ENCODE peak calls at places on chromosomes 16 and 17, in ten cellular contexts. One of them, this sample, is unnamed.

GRCh38 chr17:50986989-50987660 is 121.0 kb upstream of the TOB1 start:
- DNase-seq in mesendoderm: no peak
- DNase-seq in heart right ventricle: no peak
- DNase-seq in mucosa of descending colon: no peak
- DNase-seq in CD8-positive, alpha-beta memory T cell: no peak
- DNase-seq in A549: no peak
- DNase-seq in spleen: no peak
- DNase-seq in aorta: no peak
- DNase-seq in tibial nerve: no peak
- DNase-seq in endodermal cell: no peak
- DNase-seq in this sample: no peak

GRCh38 chr17:31492880-31493655 is 101.6 kb downstream of the RAB11FIP4 start:
- DNase-seq in spleen: peak; percentile 90
- DNase-seq in mesendoderm: no peak
- DNase-seq in CD8-positive, alpha-beta memory T cell: no peak
- DNase-seq in endodermal cell: no peak
- DNase-seq in aorta: no peak
- DNase-seq in heart right ventricle: peak; percentile 42
- DNase-seq in mucosa of descending colon: peak; percentile 63
- DNase-seq in tibial nerve: peak; percentile 38
- DNase-seq in A549: no peak
- DNase-seq in this sample: no peak

GRCh38 chr16:64459821-64460220 is 662.0 kb downstream of the CDH11 start:
- DNase-seq in endodermal cell: no peak
- DNase-seq in aorta: no peak
- DNase-seq in A549: no peak
- DNase-seq in heart right ventricle: peak; percentile 15
- DNase-seq in tibial nerve: no peak
- DNase-seq in CD8-positive, alpha-beta memory T cell: no peak
- DNase-seq in mesendoderm: no peak
- DNase-seq in spleen: no peak
- DNase-seq in mucosa of descending colon: peak; percentile 8
- DNase-seq in this sample: peak; percentile 48

GRCh38 chr16:84519855-84520254 is 15.4 kb upstream of the MEAK7 start:
- DNase-seq in tibial nerve: no peak
- DNase-seq in mucosa of descending colon: no peak
- DNase-seq in CD8-positive, alpha-beta memory T cell: no peak
- DNase-seq in heart right ventricle: no peak
- DNase-seq in aorta: no peak
- DNase-seq in endodermal cell: no peak
- DNase-seq in mesendoderm: no peak
- DNase-seq in spleen: no peak
- DNase-seq in A549: no peak
- DNase-seq in this sample: no peak

GRCh38 chr17:37446027-37446426 is 39.3 kb downstream of the TADA2A start:
- DNase-seq in mucosa of descending colon: no peak
- DNase-seq in spleen: no peak
- DNase-seq in mesendoderm: peak; percentile 75
- DNase-seq in CD8-positive, alpha-beta memory T cell: no peak
- DNase-seq in tibial nerve: no peak
- DNase-seq in A549: peak; percentile 46
- DNase-seq in endodermal cell: no peak
- DNase-seq in heart right ventricle: no peak
- DNase-seq in aorta: no peak
- DNase-seq in this sample: no peak

GRCh38 chr16:81480856-81481821 is 36.5 kb downstream of the CMIP start:
- DNase-seq in mesendoderm: no peak
- DNase-seq in heart right ventricle: peak; percentile 55
- DNase-seq in endodermal cell: no peak
- DNase-seq in mucosa of descending colon: peak; percentile 57
- DNase-seq in spleen: peak; percentile 93
- DNase-seq in A549: no peak
- DNase-seq in tibial nerve: peak; percentile 44
- DNase-seq in CD8-positive, alpha-beta memory T cell: no peak
- DNase-seq in aorta: no peak
- DNase-seq in this sample: peak; percentile 72

GRCh38 chr17:34412965-34413441 is 50.0 kb upstream of the CCL1 start:
- DNase-seq in aorta: no peak
- DNase-seq in heart right ventricle: no peak
- DNase-seq in mesendoderm: no peak
- DNase-seq in tibial nerve: no peak
- DNase-seq in mucosa of descending colon: no peak
- DNase-seq in A549: peak; percentile 58
- DNase-seq in endodermal cell: no peak
- DNase-seq in CD8-positive, alpha-beta memory T cell: no peak
- DNase-seq in spleen: no peak
- DNase-seq in this sample: no peak

GRCh38 chr16:88744520-88744835 is 38.2 kb downstream of the CTU2 start:
- DNase-seq in mucosa of descending colon: no peak
- DNase-seq in CD8-positive, alpha-beta memory T cell: no peak
- DNase-seq in aorta: no peak
- DNase-seq in mesendoderm: no peak
- DNase-seq in heart right ventricle: no peak
- DNase-seq in endodermal cell: no peak
- DNase-seq in spleen: no peak
- DNase-seq in A549: no peak
- DNase-seq in tibial nerve: no peak
- DNase-seq in this sample: no peak

GRCh38 chr17:74235040-74235581 is 21.7 kb downstream of the TTYH2 start:
- DNase-seq in CD8-positive, alpha-beta memory T cell: no peak
- DNase-seq in endodermal cell: no peak
- DNase-seq in heart right ventricle: no peak
- DNase-seq in mucosa of descending colon: no peak
- DNase-seq in mesendoderm: no peak
- DNase-seq in aorta: no peak
- DNase-seq in tibial nerve: no peak
- DNase-seq in spleen: no peak
- DNase-seq in A549: no peak
- DNase-seq in this sample: no peak

GRCh38 chr17:51590071-51590470 is 329.7 kb downstream of the UTP18 start:
- DNase-seq in mesendoderm: no peak
- DNase-seq in heart right ventricle: no peak
- DNase-seq in CD8-positive, alpha-beta memory T cell: no peak
- DNase-seq in endodermal cell: no peak
- DNase-seq in tibial nerve: peak; percentile 19
- DNase-seq in spleen: no peak
- DNase-seq in A549: no peak
- DNase-seq in aorta: no peak
- DNase-seq in mucosa of descending colon: no peak
- DNase-seq in this sample: no peak

GRCh38 chr17:40323731-40324650 is 15.0 kb downstream of the RARA start:
- DNase-seq in mucosa of descending colon: no peak
- DNase-seq in aorta: peak; percentile 89
- DNase-seq in heart right ventricle: peak; percentile 89
- DNase-seq in endodermal cell: no peak
- DNase-seq in CD8-positive, alpha-beta memory T cell: peak; percentile 89
- DNase-seq in mesendoderm: no peak
- DNase-seq in A549: no peak
- DNase-seq in tibial nerve: peak; percentile 71
- DNase-seq in spleen: peak; percentile 85
- DNase-seq in this sample: no peak

GRCh38 chr17:40326014-40326831 is 17.2 kb downstream of the RARA start:
- DNase-seq in A549: no peak
- DNase-seq in aorta: peak; percentile 77
- DNase-seq in mucosa of descending colon: no peak
- DNase-seq in endodermal cell: no peak
- DNase-seq in heart right ventricle: peak; percentile 31
- DNase-seq in CD8-positive, alpha-beta memory T cell: peak; percentile 75
- DNase-seq in tibial nerve: no peak
- DNase-seq in spleen: peak; percentile 86
- DNase-seq in mesendoderm: no peak
- DNase-seq in this sample: no peak

GRCh38 chr17:40327244-40327666 is 18.3 kb downstream of the RARA start:
- DNase-seq in A549: no peak
- DNase-seq in aorta: no peak
- DNase-seq in spleen: peak; percentile 69
- DNase-seq in tibial nerve: no peak
- DNase-seq in heart right ventricle: no peak
- DNase-seq in endodermal cell: no peak
- DNase-seq in CD8-positive, alpha-beta memory T cell: no peak
- DNase-seq in mesendoderm: no peak
- DNase-seq in mucosa of descending colon: no peak
- DNase-seq in this sample: no peak

GRCh38 chr17:40326832-40327199 is 17.8 kb downstream of the RARA start:
- DNase-seq in endodermal cell: no peak
- DNase-seq in aorta: no peak
- DNase-seq in CD8-positive, alpha-beta memory T cell: no peak
- DNase-seq in mucosa of descending colon: no peak
- DNase-seq in tibial nerve: peak; percentile 63
- DNase-seq in mesendoderm: no peak
- DNase-seq in A549: no peak
- DNase-seq in heart right ventricle: peak; percentile 43
- DNase-seq in spleen: peak; percentile 58
- DNase-seq in this sample: no peak

GRCh38 chr17:40325156-40326013 is 16.4 kb downstream of the RARA start:
- DNase-seq in CD8-positive, alpha-beta memory T cell: peak; percentile 38
- DNase-seq in aorta: peak; percentile 50
- DNase-seq in heart right ventricle: no peak
- DNase-seq in A549: no peak
- DNase-seq in mesendoderm: no peak
- DNase-seq in mucosa of descending colon: no peak
- DNase-seq in tibial nerve: no peak
- DNase-seq in endodermal cell: no peak
- DNase-seq in spleen: peak; percentile 76
- DNase-seq in this sample: no peak
- H3K4me1 ChIP-seq in CD8-positive, alpha-beta memory T cell: peaks cover 93% of the 10 kb centered on the region
- H3K4me1 ChIP-seq in aorta: no peaks in the 10 kb centered on the region
- H3K4me1 ChIP-seq in heart right ventricle: peaks cover 97% of the 10 kb centered on the region
- H3K4me1 ChIP-seq in A549: peaks cover 93% of the 10 kb centered on the region
- H3K4me1 ChIP-seq in mesendoderm: peaks cover 3% of the 10 kb centered on the region
- H3K4me1 ChIP-seq in mucosa of descending colon: peaks cover 66% of the 10 kb centered on the region
- H3K4me1 ChIP-seq in tibial nerve: peaks cover 100% of the 10 kb centered on the region
- H3K4me1 ChIP-seq in endodermal cell: peaks cover 12% of the 10 kb centered on the region
- H3K4me1 ChIP-seq in spleen: peaks cover 100% of the 10 kb centered on the region
- H3K4me1 ChIP-seq in this sample: peaks cover 67% of the 10 kb centered on the region

GRCh38 chr17:68291836-68292688 is 767 bp downstream of the ARSG start:
- DNase-seq in CD8-positive, alpha-beta memory T cell: peak; percentile 97
- DNase-seq in tibial nerve: peak; percentile 62
- DNase-seq in A549: peak; percentile 69
- DNase-seq in aorta: peak; percentile 91
- DNase-seq in mucosa of descending colon: peak; percentile 75
- DNase-seq in heart right ventricle: peak; percentile 75
- DNase-seq in endodermal cell: peak; percentile 92
- DNase-seq in mesendoderm: peak; percentile 87
- DNase-seq in spleen: peak; percentile 100
- DNase-seq in this sample: peak; percentile 85
- H3K4me1 ChIP-seq in CD8-positive, alpha-beta memory T cell: peaks cover 61% of the 10 kb centered on the region
- H3K4me1 ChIP-seq in tibial nerve: peaks cover 34% of the 10 kb centered on the region
- H3K4me1 ChIP-seq in A549: peaks cover 9% of the 10 kb centered on the region
- H3K4me1 ChIP-seq in aorta: no peaks in the 10 kb centered on the region
- H3K4me1 ChIP-seq in mucosa of descending colon: peaks cover 19% of the 10 kb centered on the region
- H3K4me1 ChIP-seq in heart right ventricle: peaks cover 7% of the 10 kb centered on the region
- H3K4me1 ChIP-seq in endodermal cell: no peaks in the 10 kb centered on the region
- H3K4me1 ChIP-seq in mesendoderm: no peaks in the 10 kb centered on the region
- H3K4me1 ChIP-seq in spleen: peaks cover 57% of the 10 kb centered on the region
- H3K4me1 ChIP-seq in this sample: peaks cover 12% of the 10 kb centered on the region

GRCh38 chr16:57475711-57476339 is 10.5 kb downstream of the DOK4 start:
- DNase-seq in A549: peak; percentile 82
- DNase-seq in endodermal cell: peak; percentile 98
- DNase-seq in CD8-positive, alpha-beta memory T cell: peak; percentile 72
- DNase-seq in mucosa of descending colon: no peak
- DNase-seq in tibial nerve: no peak
- DNase-seq in heart right ventricle: no peak
- DNase-seq in spleen: peak; percentile 91
- DNase-seq in mesendoderm: peak; percentile 98
- DNase-seq in aorta: peak; percentile 82
- DNase-seq in this sample: peak; percentile 76
- H3K4me1 ChIP-seq in A549: peaks cover 97% of the 10 kb centered on the region
- H3K4me1 ChIP-seq in endodermal cell: peaks cover 19% of the 10 kb centered on the region
- H3K4me1 ChIP-seq in CD8-positive, alpha-beta memory T cell: peaks cover 16% of the 10 kb centered on the region
- H3K4me1 ChIP-seq in mucosa of descending colon: peaks cover 30% of the 10 kb centered on the region
- H3K4me1 ChIP-seq in tibial nerve: peaks cover 70% of the 10 kb centered on the region
- H3K4me1 ChIP-seq in heart right ventricle: peaks cover 41% of the 10 kb centered on the region
- H3K4me1 ChIP-seq in spleen: peaks cover 60% of the 10 kb centered on the region
- H3K4me1 ChIP-seq in mesendoderm: peaks cover 15% of the 10 kb centered on the region
- H3K4me1 ChIP-seq in aorta: no peaks in the 10 kb centered on the region
- H3K4me1 ChIP-seq in this sample: peaks cover 70% of the 10 kb centered on the region

GRCh38 chr16:49832177-49832576 is 23.7 kb downstream of the ZNF423 start:
- DNase-seq in tibial nerve: peak; percentile 47
- DNase-seq in endodermal cell: no peak
- DNase-seq in mesendoderm: no peak
- DNase-seq in spleen: no peak
- DNase-seq in A549: no peak
- DNase-seq in CD8-positive, alpha-beta memory T cell: no peak
- DNase-seq in aorta: no peak
- DNase-seq in mucosa of descending colon: no peak
- DNase-seq in heart right ventricle: no peak
- DNase-seq in this sample: no peak

GRCh38 chr16:49830873-49831272 is 25.0 kb downstream of the ZNF423 start:
- DNase-seq in mucosa of descending colon: no peak
- DNase-seq in mesendoderm: no peak
- DNase-seq in spleen: no peak
- DNase-seq in aorta: no peak
- DNase-seq in CD8-positive, alpha-beta memory T cell: no peak
- DNase-seq in tibial nerve: no peak
- DNase-seq in endodermal cell: no peak
- DNase-seq in heart right ventricle: no peak
- DNase-seq in A549: no peak
- DNase-seq in this sample: no peak

GRCh38 chr16:49834496-49835009 is 21.4 kb downstream of the ZNF423 start:
- DNase-seq in A549: no peak
- DNase-seq in mesendoderm: peak; percentile 86
- DNase-seq in spleen: no peak
- DNase-seq in mucosa of descending colon: peak; percentile 50
- DNase-seq in tibial nerve: no peak
- DNase-seq in CD8-positive, alpha-beta memory T cell: no peak
- DNase-seq in heart right ventricle: peak; percentile 64
- DNase-seq in aorta: peak; percentile 91
- DNase-seq in endodermal cell: peak; percentile 72
- DNase-seq in this sample: peak; percentile 18

GRCh38 chr16:49833796-49834195 is 22.1 kb downstream of the ZNF423 start:
- DNase-seq in tibial nerve: no peak
- DNase-seq in aorta: no peak
- DNase-seq in A549: no peak
- DNase-seq in heart right ventricle: no peak
- DNase-seq in endodermal cell: no peak
- DNase-seq in mucosa of descending colon: no peak
- DNase-seq in mesendoderm: no peak
- DNase-seq in spleen: no peak
- DNase-seq in CD8-positive, alpha-beta memory T cell: no peak
- DNase-seq in this sample: no peak

DNA sequence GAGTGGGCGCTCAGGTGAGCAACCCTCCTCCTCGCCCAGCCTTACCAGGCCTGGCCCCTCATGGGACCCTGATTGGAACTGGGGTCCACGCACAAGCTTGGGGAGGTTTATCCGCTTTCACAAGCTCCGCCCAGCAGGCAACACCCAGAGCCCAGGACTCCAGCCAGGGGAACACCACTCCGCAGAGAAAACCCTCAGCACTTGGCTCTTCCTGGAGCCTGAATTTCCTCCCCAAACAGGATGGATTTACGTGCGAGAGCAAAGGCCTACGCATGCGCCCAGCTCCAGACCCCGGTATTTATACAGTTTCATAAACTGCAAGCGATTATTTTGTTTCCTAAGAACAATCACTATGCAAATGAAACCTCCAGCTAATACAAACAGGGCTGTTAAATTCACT is 22.9 kb downstream of the ZNF423 start:
- DNase-seq in heart right ventricle: peak; percentile 87
- DNase-seq in mucosa of descending colon: peak; percentile 59
- DNase-seq in aorta: peak; percentile 79
- DNase-seq in mesendoderm: no peak
- DNase-seq in tibial nerve: peak; percentile 67
- DNase-seq in endodermal cell: no peak
- DNase-seq in spleen: no peak
- DNase-seq in A549: no peak
- DNase-seq in CD8-positive, alpha-beta memory T cell: no peak
- DNase-seq in this sample: no peak
- H3K4me1 ChIP-seq in heart right ventricle: peaks cover 62% of the 10 kb centered on the region
- H3K4me1 ChIP-seq in mucosa of descending colon: peaks cover 3% of the 10 kb centered on the region
- H3K4me1 ChIP-seq in aorta: no peaks in the 10 kb centered on the region
- H3K4me1 ChIP-seq in mesendoderm: peaks cover 19% of the 10 kb centered on the region
- H3K4me1 ChIP-seq in tibial nerve: peaks cover 86% of the 10 kb centered on the region
- H3K4me1 ChIP-seq in endodermal cell: peaks cover 24% of the 10 kb centered on the region
- H3K4me1 ChIP-seq in spleen: peaks cover 16% of the 10 kb centered on the region
- H3K4me1 ChIP-seq in A549: no peaks in the 10 kb centered on the region
- H3K4me1 ChIP-seq in CD8-positive, alpha-beta memory T cell: no peaks in the 10 kb centered on the region
- H3K4me1 ChIP-seq in this sample: peaks cover 25% of the 10 kb centered on the region

This sample was measured in mesenchymal stem cell.